ENCODE peak calls at places on chromosomes 2 and 18, in six cellular contexts. F is right cardiac atrium; P is CD4-positive, alpha-beta memory T cell; Q is hippocampal formation; V is ovary; H is upper lobe of right lung. I is an unnamed sample.

GRCh38 chr2:195442458-195443175 is 214.4 kb upstream of the SLC39A10 start:
- DNase-seq in F (no peak), P (no peak), Q (no peak), V (no peak), H (no peak), I (no peak)

GRCh38 chr2:240174496-240174895 is 34.0 kb upstream of the OTOS start:
- DNase-seq in F (no peak), P (no peak), Q (no peak), V (no peak), H (no peak), I (no peak)

GRCh38 chr18:79884296-79884962 is 67.0 kb downstream of the SLC66A2 start:
- DNase-seq in F (no peak), P (no peak), Q (no peak), V (no peak), H (no peak), I (no peak)

GRCh38 chr2:215839816-215840215 is 173.5 kb downstream of the MREG start:
- DNase-seq in F (no peak), P (no peak), Q (no peak), V (no peak), H (no peak), I (no peak)

GRCh38 chr2:235996419-235996818 is 171.8 kb downstream of the GBX2 start:
- DNase-seq in F (no peak), P (no peak), Q (no peak), V (no peak), H (no peak), I (no peak)

GRCh38 chr2:138829326-138829725 is 49.1 kb upstream of the NXPH2 start:
- DNase-seq in F (peak), P (no peak), Q (peak), V (peak), H (no peak), I (peak)

GRCh38 chr2:105410554-105410953 is 11.7 kb upstream of the FHL2 start:
- DNase-seq in F (no peak), P (no peak), Q (no peak), V (no peak), H (no peak), I (peak)

GRCh38 chr2:49248506-49248905 is 94.2 kb upstream of the FSHR start:
- DNase-seq in F (no peak), P (no peak), Q (no peak), V (no peak), H (no peak), I (no peak)

GRCh38 chr18:21599585-21600525 is 649 bp downstream of the ESCO1 start:
- DNase-seq in F (peak), P (peak), Q (peak), V (peak), H (peak), I (peak)

GRCh38 chr2:16716051-16716450 is 50.4 kb upstream of the CYRIA start:
- DNase-seq in F (peak), P (no peak), Q (no peak), V (no peak), H (no peak), I (no peak)

GRCh38 chr2:136242687-136243277 is 124.8 kb upstream of the CXCR4 start:
- DNase-seq in F (no peak), P (peak), Q (no peak), V (no peak), H (no peak), I (no peak)

GRCh38 chr2:235852528-235852920 is 315.7 kb downstream of the GBX2 start:
- DNase-seq in F (no peak), P (no peak), Q (no peak), V (no peak), H (no peak), I (no peak)

GRCh38 chr18:28002841-28003240 is 174.1 kb downstream of the CDH2 start:
- DNase-seq in F (no peak), P (no peak), Q (peak), V (no peak), H (no peak), I (no peak)

GRCh38 chr18:35389095-35389618 is 12.0 kb upstream of the ZNF396 start:
- DNase-seq in F (no peak), P (no peak), Q (no peak), V (no peak), H (no peak), I (no peak)

GRCh38 chr18:25825066-25825465 is 265.3 kb downstream of the SS18 start:
- DNase-seq in F (no peak), P (no peak), Q (no peak), V (no peak), H (no peak), I (no peak)

GRCh38 chr2:77228379-77228778 is 293.8 kb downstream of the LRRTM4 start:
- DNase-seq in F (no peak), P (no peak), Q (no peak), V (no peak), H (no peak), I (no peak)

GRCh38 chr2:150605664-150606063 is 118.2 kb upstream of the RND3 start:
- DNase-seq in F (no peak), P (no peak), Q (no peak), V (no peak), H (no peak), I (no peak)

GRCh38 chr2:23452397-23452796 is 67.4 kb downstream of the KLHL29 start:
- DNase-seq in F (no peak), P (no peak), Q (no peak), V (no peak), H (no peak), I (no peak)

GRCh38 chr2:74232426-74232825 is 34.0 kb downstream of the MTHFD2 start:
- DNase-seq in F (no peak), P (no peak), Q (no peak), V (no peak), H (no peak), I (no peak)

GRCh38 chr18:25187582-25188291 is 164.2 kb downstream of the ZNF521 start:
- DNase-seq in F (no peak), P (no peak), Q (no peak), V (no peak), H (no peak), I (no peak)

GRCh38 chr2:63977904-63978303 is 41.3 kb downstream of the VPS54 start:
- DNase-seq in F (no peak), P (peak), Q (no peak), V (no peak), H (no peak), I (no peak)

GRCh38 chr18:22001912-22002487 is 167.4 kb upstream of the GATA6 start:
- DNase-seq in F (no peak), P (no peak), Q (no peak), V (no peak), H (no peak), I (no peak)

GRCh38 chr2:235939471-235939870 is 228.7 kb downstream of the GBX2 start:
- DNase-seq in F (no peak), P (no peak), Q (no peak), V (no peak), H (no peak), I (no peak)

GRCh38 chr2:69948963-69949645 is 12.3 kb downstream of the ASPRV1 start:
- DNase-seq in F (no peak), P (no peak), Q (no peak), V (no peak), H (no peak), I (no peak)

GRCh38 chr2:233983445-233983844 is 66.3 kb downstream of the TRPM8 start:
- DNase-seq in F (no peak), P (no peak), Q (no peak), V (no peak), H (no peak), I (no peak)